ENCODE peak calls at places on chromosome 1, in ten cellular contexts. One of them, this sample, is unnamed.
A peak's percentile ranks its signal among the peaks of the same experiment; 100 is the strongest.

GRCh38 chr1:175072131-175072941 is 4.7 kb downstream of the TNN start:
- DNase-seq in fibroblast of gingiva: peak; percentile 78
- DNase-seq in fibroblast of villous mesenchyme: peak; percentile 63
- DNase-seq in HTR-8/SVneo: peak; percentile 13
- DNase-seq in HT-29: no peak
- DNase-seq in NCI-H2171 treated with DMSO at 0.1 percent for 48 hours: peak; percentile 81
- DNase-seq in hypothalamus: no peak
- DNase-seq in PC-3: peak; percentile 25
- DNase-seq in HEK293T: peak; percentile 44
- DNase-seq in C1 segment of cervical spinal cord: no peak
- DNase-seq in this sample: no peak

GRCh38 chr1:170967042-170967910 is 31.9 kb downstream of the MROH9 start:
- DNase-seq in fibroblast of gingiva: peak; percentile 56
- DNase-seq in fibroblast of villous mesenchyme: peak; percentile 56
- DNase-seq in HTR-8/SVneo: peak; percentile 14
- DNase-seq in HT-29: peak; percentile 46
- DNase-seq in NCI-H2171 treated with DMSO at 0.1 percent for 48 hours: peak; percentile 33
- DNase-seq in hypothalamus: no peak
- DNase-seq in PC-3: peak; percentile 77
- DNase-seq in HEK293T: peak; percentile 42
- DNase-seq in C1 segment of cervical spinal cord: no peak
- DNase-seq in this sample: peak; percentile 78

GRCh38 chr1:159161719-159162026 is 9.7 kb upstream of the CADM3 start:
- DNase-seq in fibroblast of gingiva: no peak
- DNase-seq in fibroblast of villous mesenchyme: no peak
- DNase-seq in HTR-8/SVneo: no peak
- DNase-seq in HT-29: no peak
- DNase-seq in NCI-H2171 treated with DMSO at 0.1 percent for 48 hours: no peak
- DNase-seq in hypothalamus: no peak
- DNase-seq in PC-3: no peak
- DNase-seq in HEK293T: no peak
- DNase-seq in C1 segment of cervical spinal cord: no peak
- DNase-seq in this sample: no peak

GRCh38 chr1:62283361-62283760 is 35.9 kb downstream of the KANK4 start:
- DNase-seq in fibroblast of gingiva: no peak
- DNase-seq in fibroblast of villous mesenchyme: no peak
- DNase-seq in HTR-8/SVneo: no peak
- DNase-seq in HT-29: no peak
- DNase-seq in NCI-H2171 treated with DMSO at 0.1 percent for 48 hours: no peak
- DNase-seq in hypothalamus: no peak
- DNase-seq in PC-3: no peak
- DNase-seq in HEK293T: no peak
- DNase-seq in C1 segment of cervical spinal cord: no peak
- DNase-seq in this sample: peak; percentile 24

GRCh38 chr1:152907686-152908601 is at the start of gene IVL:
- DNase-seq in fibroblast of gingiva: no peak
- DNase-seq in fibroblast of villous mesenchyme: no peak
- DNase-seq in HTR-8/SVneo: no peak
- DNase-seq in HT-29: peak; percentile 80
- DNase-seq in NCI-H2171 treated with DMSO at 0.1 percent for 48 hours: no peak
- DNase-seq in hypothalamus: no peak
- DNase-seq in PC-3: peak; percentile 91
- DNase-seq in HEK293T: no peak
- DNase-seq in C1 segment of cervical spinal cord: no peak
- DNase-seq in this sample: no peak

GRCh38 chr1:46198026-46198826 is at the start of gene POMGNT1:
- DNase-seq in fibroblast of gingiva: peak; percentile 57
- DNase-seq in fibroblast of villous mesenchyme: peak; percentile 72
- DNase-seq in HTR-8/SVneo: peak; percentile 63
- DNase-seq in HT-29: peak; percentile 71
- DNase-seq in NCI-H2171 treated with DMSO at 0.1 percent for 48 hours: peak; percentile 55
- DNase-seq in hypothalamus: peak; percentile 25
- DNase-seq in PC-3: peak; percentile 65
- DNase-seq in HEK293T: peak; percentile 86
- DNase-seq in C1 segment of cervical spinal cord: peak; percentile 57
- DNase-seq in this sample: peak; percentile 72

GRCh38 chr1:84712288-84712874 is 22.1 kb upstream of the SSX2IP start:
- DNase-seq in fibroblast of gingiva: peak; percentile 78
- DNase-seq in fibroblast of villous mesenchyme: peak; percentile 16
- DNase-seq in HTR-8/SVneo: no peak
- DNase-seq in HT-29: no peak
- DNase-seq in NCI-H2171 treated with DMSO at 0.1 percent for 48 hours: no peak
- DNase-seq in hypothalamus: no peak
- DNase-seq in PC-3: peak; percentile 84
- DNase-seq in HEK293T: no peak
- DNase-seq in C1 segment of cervical spinal cord: no peak
- DNase-seq in this sample: no peak

GRCh38 chr1:47630346-47630745 is 192.5 kb downstream of the FOXD2 start:
- DNase-seq in fibroblast of gingiva: no peak
- DNase-seq in fibroblast of villous mesenchyme: no peak
- DNase-seq in HTR-8/SVneo: no peak
- DNase-seq in HT-29: no peak
- DNase-seq in NCI-H2171 treated with DMSO at 0.1 percent for 48 hours: no peak
- DNase-seq in hypothalamus: no peak
- DNase-seq in PC-3: no peak
- DNase-seq in HEK293T: no peak
- DNase-seq in C1 segment of cervical spinal cord: no peak
- DNase-seq in this sample: no peak

GRCh38 chr1:17866451-17867029 is 111.4 kb downstream of the ACTL8 start:
- DNase-seq in fibroblast of gingiva: peak; percentile 90
- DNase-seq in fibroblast of villous mesenchyme: peak; percentile 85
- DNase-seq in HTR-8/SVneo: peak; percentile 55
- DNase-seq in HT-29: no peak
- DNase-seq in NCI-H2171 treated with DMSO at 0.1 percent for 48 hours: no peak
- DNase-seq in hypothalamus: no peak
- DNase-seq in PC-3: peak; percentile 87
- DNase-seq in HEK293T: no peak
- DNase-seq in C1 segment of cervical spinal cord: no peak
- DNase-seq in this sample: no peak

GRCh38 chr1:86955678-86956077 is 41.2 kb downstream of the HS2ST1 start:
- DNase-seq in fibroblast of gingiva: no peak
- DNase-seq in fibroblast of villous mesenchyme: no peak
- DNase-seq in HTR-8/SVneo: no peak
- DNase-seq in HT-29: no peak
- DNase-seq in NCI-H2171 treated with DMSO at 0.1 percent for 48 hours: no peak
- DNase-seq in hypothalamus: no peak
- DNase-seq in PC-3: no peak
- DNase-seq in HEK293T: no peak
- DNase-seq in C1 segment of cervical spinal cord: no peak
- DNase-seq in this sample: no peak

GRCh38 chr1:33821291-33821690 is 42.6 kb upstream of the HMGB4 start:
- DNase-seq in fibroblast of gingiva: no peak
- DNase-seq in fibroblast of villous mesenchyme: no peak
- DNase-seq in HTR-8/SVneo: no peak
- DNase-seq in HT-29: no peak
- DNase-seq in NCI-H2171 treated with DMSO at 0.1 percent for 48 hours: no peak
- DNase-seq in hypothalamus: no peak
- DNase-seq in PC-3: no peak
- DNase-seq in HEK293T: no peak
- DNase-seq in C1 segment of cervical spinal cord: no peak
- DNase-seq in this sample: no peak

GRCh38 chr1:25031966-25032667 is 102.0 kb upstream of the RUNX3 start:
- DNase-seq in fibroblast of gingiva: no peak
- DNase-seq in fibroblast of villous mesenchyme: no peak
- DNase-seq in HTR-8/SVneo: no peak
- DNase-seq in HT-29: no peak
- DNase-seq in NCI-H2171 treated with DMSO at 0.1 percent for 48 hours: peak; percentile 47
- DNase-seq in hypothalamus: no peak
- DNase-seq in PC-3: peak; percentile 85
- DNase-seq in HEK293T: no peak
- DNase-seq in C1 segment of cervical spinal cord: no peak
- DNase-seq in this sample: no peak

GRCh38 chr1:93502561-93502960 is 54.6 kb downstream of the FNBP1L start:
- DNase-seq in fibroblast of gingiva: no peak
- DNase-seq in fibroblast of villous mesenchyme: no peak
- DNase-seq in HTR-8/SVneo: no peak
- DNase-seq in HT-29: no peak
- DNase-seq in NCI-H2171 treated with DMSO at 0.1 percent for 48 hours: no peak
- DNase-seq in hypothalamus: no peak
- DNase-seq in PC-3: peak; percentile 15
- DNase-seq in HEK293T: no peak
- DNase-seq in C1 segment of cervical spinal cord: no peak
- DNase-seq in this sample: peak; percentile 6